ENCODE peak calls at places on chromosomes 5 and 9, in six cellular contexts. M, K, B, Y, D and V are unnamed samples. For H3K4me1, the result is how much of the 10 kb centered on the place peaks cover.

GRCh38 chr9:118331622-118332045 is 627.4 kb downstream of the TLR4 start:
- DNase-seq in M (no peak), K (no peak), B (no peak), Y (peak), D (no peak), V (peak)

GRCh38 chr9:74755355-74755754 is 132.4 kb downstream of the TRPM6 start:
- DNase-seq in M (no peak), K (no peak), B (no peak), Y (no peak), D (no peak), V (no peak)

GRCh38 chr5:176725521-176725920 is 78.2 kb downstream of the TSPAN17 start:
- DNase-seq in M (no peak), K (no peak), B (no peak), Y (no peak), D (no peak), V (no peak)

GRCh38 chr5:88690619-88691560 is 192.1 kb downstream of the MEF2C start:
- DNase-seq in M (peak), K (no peak), B (peak), Y (peak), D (peak), V (peak)

GRCh38 chr5:125085797-125086505 is 339.5 kb upstream of the ZNF608 start:
- DNase-seq in M (no peak), K (no peak), B (no peak), Y (no peak), D (no peak), V (no peak)

GRCh38 chr5:143445726-143446125 is 42.2 kb upstream of the NR3C1 start:
- DNase-seq in M (no peak), K (no peak), B (no peak), Y (no peak), D (no peak), V (no peak)

GRCh38 chr5:51242453-51242852 is 140.8 kb upstream of the ISL1 start:
- DNase-seq in M (no peak), K (no peak), B (no peak), Y (no peak), D (no peak), V (no peak)

GRCh38 chr5:60333103-60333502 is 366.9 kb downstream of the DEPDC1B start:
- DNase-seq in M (no peak), K (no peak), B (no peak), Y (no peak), D (no peak), V (no peak)

GRCh38 chr9:81083821-81084512 is 605.4 kb downstream of the TLE1 start:
- DNase-seq in M (no peak), K (no peak), B (no peak), Y (no peak), D (no peak), V (no peak)

GRCh38 chr5:150593593-150593992 is 46.9 kb upstream of the SYNPO start:
- DNase-seq in M (no peak), K (no peak), B (no peak), Y (no peak), D (no peak), V (no peak)

GRCh38 chr9:79658926-79659325 is 87.2 kb downstream of the TLE4 start:
- DNase-seq in M (no peak), K (no peak), B (no peak), Y (no peak), D (no peak), V (no peak)

GRCh38 chr5:170141636-170142035 is 35.9 kb downstream of the FOXI1 start:
- DNase-seq in M (no peak), K (no peak), B (no peak), Y (no peak), D (no peak), V (no peak)

GRCh38 chr9:114348906-114349482 is 19.3 kb downstream of the ORM2 start:
- DNase-seq in M (no peak), K (peak), B (peak), Y (no peak), D (no peak), V (peak)

GRCh38 chr5:177336112-177336511 is 15.4 kb downstream of the LMAN2 start:
- DNase-seq in M (no peak), K (no peak), B (no peak), Y (no peak), D (no peak), V (no peak)

GRCh38 chr5:177429248-177430045 is 3.0 kb downstream of the GRK6 start:
- DNase-seq in M (peak), K (peak), B (peak), Y (peak), D (peak), V (peak)

GRCh38 chr5:68548959-68549676 is 333.6 kb downstream of the PIK3R1 start:
- DNase-seq in M (no peak), K (no peak), B (no peak), Y (no peak), D (no peak), V (no peak)

GRCh38 chr5:177317959-177318377 is 6.3 kb upstream of the MXD3 start:
- DNase-seq in M (peak), K (no peak), B (peak), Y (peak), D (peak), V (peak)

GRCh38 chr5:8517461-8517860 is 648.5 kb downstream of the MTRR start:
- DNase-seq in M (no peak), K (no peak), B (no peak), Y (no peak), D (no peak), V (no peak)

GRCh38 chr5:74127377-74128338 is 501.7 kb downstream of the ARHGEF28 start:
- DNase-seq in M (no peak), K (no peak), B (no peak), Y (no peak), D (no peak), V (no peak)

GRCh38 chr5:10445352-10445751 is 3.7 kb downstream of the ROPN1L start:
- DNase-seq in M (no peak), K (no peak), B (no peak), Y (no peak), D (no peak), V (no peak)

GRCh38 chr5:33310471-33310870 is 130.3 kb upstream of the TARS1 start:
- DNase-seq in M (no peak), K (no peak), B (no peak), Y (no peak), D (no peak), V (no peak)

GRCh38 chr5:96538831-96539250 is 105.8 kb upstream of the PCSK1 start:
- DNase-seq in M (no peak), K (no peak), B (no peak), Y (no peak), D (no peak), V (no peak)

GRCh38 chr5:139633295-139634027 is 14.7 kb upstream of the CXXC5 start:
- DNase-seq in M (peak), K (no peak), B (no peak), Y (peak), D (no peak), V (peak)

GRCh38 chr5:14580037-14581034 is 1.3 kb upstream of the OTULINL start:
- DNase-seq in M (no peak), K (no peak), B (no peak), Y (no peak), D (no peak), V (no peak)

GRCh38 chr5:137215261-137215660 is 283.9 kb downstream of the SPOCK1 start:
- DNase-seq in M (no peak), K (no peak), B (no peak), Y (no peak), D (no peak), V (no peak)
- H3K4me1 ChIP-seq in M (half or more), K (under half), B (under half), Y (under half), D (under half), V (under half)

GRCh38 chr5:56615750-56616149 is 199.6 kb upstream of the MAP3K1 start:
- DNase-seq in M (no peak), K (no peak), B (no peak), Y (no peak), D (no peak), V (no peak)
- H3K4me1 ChIP-seq in M (under half), K (half or more), B (under half), Y (under half), D (under half), V (under half)

GRCh38 chr9:34989056-34989945 is at the start of gene DNAJB5:
- DNase-seq in M (peak), K (peak), B (peak), Y (peak), D (peak), V (peak)

GRCh38 chr9:34990908-34991832 is 1.6 kb downstream of the DNAJB5 start:
- DNase-seq in M (no peak), K (no peak), B (peak), Y (no peak), D (no peak), V (peak)

GRCh38 chr9:34991833-34992375 is 2.4 kb downstream of the DNAJB5 start:
- DNase-seq in M (no peak), K (no peak), B (peak), Y (no peak), D (peak), V (peak)

GRCh38 chr9:34988218-34989055 is 1.1 kb upstream of the DNAJB5 start:
- DNase-seq in M (no peak), K (no peak), B (peak), Y (no peak), D (peak), V (peak)

DNA sequence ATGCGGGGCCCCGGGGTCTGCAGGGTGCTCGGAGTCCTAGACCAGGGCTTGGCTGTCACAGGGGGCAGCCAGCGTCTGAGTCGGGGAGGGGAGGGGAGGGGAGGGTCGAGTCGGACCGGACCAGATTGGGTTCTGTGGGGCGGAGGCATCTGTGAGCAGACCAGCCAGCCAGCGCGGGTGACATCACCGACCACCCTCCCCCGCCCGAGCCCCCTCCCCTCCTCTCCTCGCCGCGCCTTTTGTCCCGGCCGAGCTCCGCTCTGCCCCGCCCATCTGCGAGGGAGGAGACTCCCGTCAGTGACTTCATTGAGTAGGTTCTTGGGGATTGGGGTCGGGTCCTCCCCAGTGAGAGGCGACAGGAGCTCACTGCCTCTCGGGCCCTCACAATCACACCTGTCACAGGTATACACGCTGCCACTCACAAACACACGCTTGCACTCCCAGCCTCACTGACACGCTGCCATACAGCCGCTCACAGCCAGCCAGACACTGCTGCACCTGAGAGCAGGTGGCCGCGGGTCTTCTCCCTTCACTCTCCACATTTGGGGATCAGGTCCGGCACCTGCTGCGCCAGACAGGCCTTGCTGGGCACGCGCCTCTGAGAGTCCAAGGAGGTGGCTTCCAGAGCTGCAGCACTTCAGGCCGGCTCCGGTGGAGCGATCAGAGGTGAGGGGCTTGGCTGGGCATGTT is 546 bp downstream of the DNAJB5 start:
- DNase-seq in M (no peak), K (no peak), B (peak), Y (peak), D (peak), V (peak)
- H3K4me1 ChIP-seq in M (under half), K (half or more), B (under half), Y (under half), D (half or more), V (under half)

DNA sequence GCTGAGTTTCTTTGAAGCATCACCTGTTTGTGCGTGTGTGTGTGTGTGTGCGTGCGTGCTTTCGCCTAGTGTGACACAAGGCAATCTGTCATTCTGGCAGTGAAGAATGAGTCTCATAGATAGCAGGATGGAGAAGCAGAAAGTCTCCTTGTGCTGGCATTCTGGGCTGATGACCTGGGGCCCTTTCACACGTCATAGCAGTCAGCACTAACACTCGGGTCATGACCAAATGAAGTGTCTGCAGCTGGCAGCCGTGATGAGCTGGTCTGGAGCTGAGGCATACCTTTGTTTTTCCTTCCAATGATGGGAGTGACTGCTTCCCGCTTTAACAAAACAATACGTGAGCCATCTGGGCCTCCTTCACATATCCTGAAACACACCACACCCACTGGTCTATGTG is 88.6 kb downstream of the SREK1 start:
- DNase-seq in M (no peak), K (no peak), B (no peak), Y (no peak), D (no peak), V (no peak)
- H3K4me1 ChIP-seq in M (under half), K (under half), B (under half), Y (under half), D (under half), V (under half)

GRCh38 chr5:172142709-172143215 is 45.3 kb downstream of the STK10 start:
- DNase-seq in M (no peak), K (no peak), B (no peak), Y (no peak), D (no peak), V (no peak)
- H3K4me1 ChIP-seq in M (under half), K (under half), B (under half), Y (under half), D (under half), V (under half)

GRCh38 chr9:89351584-89351983 is 33.3 kb downstream of the SECISBP2 start:
- DNase-seq in M (no peak), K (no peak), B (no peak), Y (peak), D (no peak), V (peak)
- H3K4me1 ChIP-seq in M (under half), K (under half), B (under half), Y (under half), D (under half), V (under half)

DNA sequence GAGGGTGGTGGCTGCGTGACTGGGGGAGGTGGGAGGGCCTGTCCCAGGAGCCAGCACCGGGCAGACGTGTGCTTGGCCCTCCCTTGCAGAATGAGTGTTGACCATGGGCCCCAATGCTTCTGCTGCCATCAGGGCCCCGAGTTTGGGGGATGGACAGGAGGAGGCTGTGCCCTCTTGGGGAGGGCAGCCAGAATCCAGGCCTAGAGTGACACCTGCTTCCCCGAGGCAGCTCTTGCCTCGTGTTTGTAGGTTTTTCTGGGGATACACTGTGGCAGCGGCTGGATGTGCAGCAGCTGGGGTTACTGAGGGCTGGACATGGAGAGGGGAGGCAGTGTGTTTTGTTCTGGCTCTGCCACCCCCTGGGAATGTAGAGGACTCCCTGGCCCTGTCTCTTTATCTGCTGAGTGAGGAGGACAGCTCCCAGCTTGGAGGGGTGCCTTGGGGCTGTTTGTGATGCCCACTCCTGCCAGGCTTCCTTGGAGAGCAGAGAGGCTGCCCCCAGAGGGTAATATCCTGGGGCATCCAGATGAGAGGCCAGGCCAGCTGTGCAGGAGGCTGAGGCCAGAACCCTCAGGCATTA is 22.7 kb downstream of the WNK2 start:
- DNase-seq in M (no peak), K (no peak), B (no peak), Y (no peak), D (peak), V (no peak)
- H3K4me1 ChIP-seq in M (half or more), K (half or more), B (under half), Y (under half), D (half or more), V (half or more)